ENCODE peak calls at places on chromosome 21, in nine cellular contexts. W is heart left ventricle, C is stomach, K is A549, M is body of pancreas, G is GM12892, S is IMR-90, Y is sigmoid colon, F is lower leg skin. I is an unnamed sample.

GRCh38 chr21:38956791-38957571 is 151.3 kb downstream of the ETS2 start:
- DNase-seq in W (no peak), C (peak; percentile 61), K (no peak), M (peak; percentile 23), G (no peak), S (peak; percentile 40), Y (no peak), F (no peak), I (no peak)

GRCh38 chr21:27817061-27817460 is 850.2 kb upstream of the ADAMTS5 start:
- DNase-seq in W (no peak), C (no peak), K (no peak), M (no peak), G (no peak), S (no peak), Y (no peak), F (no peak), I (no peak)

GRCh38 chr21:42003051-42003461 is 7.1 kb downstream of the ZBTB21 start:
- DNase-seq in W (no peak), C (no peak), K (no peak), M (no peak), G (no peak), S (peak; percentile 76), Y (no peak), F (no peak), I (no peak)

GRCh38 chr21:36661511-36662309 is 37.2 kb upstream of the SIM2 start:
- DNase-seq in W (peak; percentile 17), C (peak; percentile 40), K (peak; percentile 19), M (peak; percentile 50), G (no peak), S (peak; percentile 48), Y (no peak), F (no peak), I (no peak)

GRCh38 chr21:41167348-41168342 is at the start of gene BACE2:
- DNase-seq in W (peak; percentile 88), C (peak; percentile 86), K (peak; percentile 31), M (peak; percentile 87), G (peak; percentile 45), S (peak; percentile 68), Y (peak; percentile 93), F (peak; percentile 96), I (peak; percentile 80)

GRCh38 chr21:41878831-41879189 is 334 bp downstream of the PRDM15 start:
- DNase-seq in W (peak; percentile 85), C (peak; percentile 83), K (peak; percentile 56), M (peak; percentile 84), G (peak; percentile 77), S (peak; percentile 81), Y (peak; percentile 90), F (peak; percentile 95), I (peak; percentile 97)

GRCh38 chr21:38652396-38652795 is 153.3 kb upstream of the ETS2 start:
- DNase-seq in W (no peak), C (no peak), K (no peak), M (no peak), G (no peak), S (no peak), Y (no peak), F (no peak), I (no peak)

GRCh38 chr21:17334478-17334877 is 178.4 kb upstream of the CXADR start:
- DNase-seq in W (no peak), C (no peak), K (no peak), M (no peak), G (no peak), S (no peak), Y (no peak), F (no peak), I (no peak)

GRCh38 chr21:36120304-36120902 is 14.5 kb upstream of the CBR3 start:
- DNase-seq in W (peak; percentile 39), C (no peak), K (no peak), M (peak; percentile 26), G (no peak), S (peak; percentile 8), Y (peak; percentile 79), F (peak; percentile 92), I (no peak)

GRCh38 chr21:25283720-25284119 is 323.6 kb downstream of the MRPL39 start:
- DNase-seq in W (no peak), C (no peak), K (no peak), M (no peak), G (no peak), S (peak; percentile 56), Y (no peak), F (no peak), I (peak; percentile 8)

GRCh38 chr21:15797577-15798363 is 68.0 kb downstream of the USP25 start:
- DNase-seq in W (no peak), C (no peak), K (no peak), M (no peak), G (no peak), S (no peak), Y (no peak), F (no peak), I (no peak)

GRCh38 chr21:46055863-46056281 is 42.0 kb upstream of the COL6A2 start:
- DNase-seq in W (no peak), C (no peak), K (no peak), M (no peak), G (no peak), S (peak; percentile 50), Y (peak; percentile 91), F (peak; percentile 85), I (no peak)

GRCh38 chr21:19510653-19511052 is 1107.1 kb upstream of the TMPRSS15 start:
- DNase-seq in W (no peak), C (no peak), K (no peak), M (no peak), G (no peak), S (no peak), Y (no peak), F (no peak), I (no peak)

GRCh38 chr21:36005018-36005417 is 55.3 kb downstream of the SETD4 start:
- DNase-seq in W (no peak), C (no peak), K (no peak), M (no peak), G (no peak), S (peak; percentile 42), Y (peak; percentile 93), F (peak; percentile 88), I (no peak)

GRCh38 chr21:36166705-36167104 is 10.1 kb downstream of the DOP1B start:
- DNase-seq in W (no peak), C (no peak), K (no peak), M (no peak), G (no peak), S (no peak), Y (no peak), F (no peak), I (no peak)

GRCh38 chr21:19771881-19772280 is 1226.3 kb upstream of the NCAM2 start:
- DNase-seq in W (no peak), C (no peak), K (no peak), M (no peak), G (no peak), S (no peak), Y (no peak), F (no peak), I (no peak)

GRCh38 chr21:31656199-31657095 is 3.0 kb upstream of the SOD1 start:
- DNase-seq in W (no peak), C (no peak), K (no peak), M (no peak), G (no peak), S (peak; percentile 47), Y (no peak), F (no peak), I (no peak)
- TF ChIP-seq POLR2A in W (no peak), C (no peak), K (no peak), M (no peak), G (no peak), S (no peak), Y (no peak), F (no peak), I (no peak)

DNA sequence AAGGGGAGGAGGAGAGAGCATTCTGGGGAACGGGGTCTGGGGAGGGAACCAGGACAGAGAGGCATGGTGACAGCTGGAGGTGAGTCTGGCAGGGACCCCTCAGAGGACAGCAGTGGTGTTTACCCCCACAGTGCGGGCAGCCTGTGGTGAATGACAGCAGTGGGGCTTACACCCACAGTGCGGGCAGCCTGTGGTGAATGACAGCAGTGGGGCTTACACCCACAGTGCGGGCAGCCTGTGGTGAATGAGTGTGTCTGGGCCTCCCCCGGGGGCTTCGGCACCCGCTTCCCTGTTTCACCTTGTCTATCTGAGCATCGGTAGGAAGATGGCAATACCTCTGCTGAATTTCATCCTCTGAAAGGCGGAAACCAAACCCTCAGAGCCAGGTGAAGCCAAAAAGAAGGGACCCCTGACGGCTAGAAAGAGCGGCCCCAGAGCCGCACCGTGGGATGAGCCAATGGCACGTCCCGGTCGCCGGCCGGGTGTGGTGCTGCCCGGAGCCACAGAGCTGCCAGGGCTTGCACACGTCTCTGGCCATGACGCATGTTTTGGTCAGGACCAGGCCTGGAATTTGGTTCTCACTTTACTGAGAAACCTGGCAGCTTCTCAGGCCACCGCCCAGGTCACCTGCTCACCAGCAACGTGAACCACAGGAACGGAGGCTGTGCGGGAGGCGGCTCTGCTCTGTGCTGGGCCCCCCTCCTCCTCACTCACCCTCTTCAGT is 54.1 kb downstream of the SIK1 start:
- DNase-seq in W (no peak), C (peak; percentile 78), K (no peak), M (peak; percentile 24), G (no peak), S (no peak), Y (no peak), F (no peak), I (no peak)
- TF ChIP-seq POLR2A in W (no peak), C (no peak), K (no peak), M (no peak), G (no peak), S (no peak), Y (no peak), F (no peak), I (no peak)

DNA sequence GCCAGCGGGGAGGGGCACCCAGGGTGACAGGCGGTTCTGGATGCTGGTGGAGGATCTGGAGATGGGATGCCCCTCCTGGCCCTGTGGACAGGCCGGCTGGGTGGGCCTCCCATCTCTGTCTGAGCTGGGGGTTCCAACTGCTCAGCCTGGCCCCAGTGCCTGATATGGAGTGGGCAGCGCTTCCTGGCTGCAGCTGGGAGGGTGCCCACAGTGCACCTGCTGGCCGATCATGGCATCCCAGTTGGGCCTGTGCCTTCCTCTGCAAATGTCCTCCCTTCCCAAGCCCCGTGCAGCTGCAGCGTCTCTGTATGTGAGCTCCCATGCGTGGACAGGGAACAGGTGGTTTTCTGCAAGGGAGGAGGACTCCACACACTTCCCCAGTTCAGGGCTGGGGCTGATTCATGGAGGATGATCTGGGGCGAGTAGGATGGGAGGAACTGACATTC is 2.1 kb downstream of the PFKL start:
- DNase-seq in W (no peak), C (peak; percentile 59), K (no peak), M (peak; percentile 62), G (no peak), S (no peak), Y (no peak), F (no peak), I (no peak)
- TF ChIP-seq POLR2A in W (no peak), C (no peak), K (no peak), M (no peak), G (no peak), S (no peak), Y (no peak), F (no peak), I (peak; percentile 17)

DNA sequence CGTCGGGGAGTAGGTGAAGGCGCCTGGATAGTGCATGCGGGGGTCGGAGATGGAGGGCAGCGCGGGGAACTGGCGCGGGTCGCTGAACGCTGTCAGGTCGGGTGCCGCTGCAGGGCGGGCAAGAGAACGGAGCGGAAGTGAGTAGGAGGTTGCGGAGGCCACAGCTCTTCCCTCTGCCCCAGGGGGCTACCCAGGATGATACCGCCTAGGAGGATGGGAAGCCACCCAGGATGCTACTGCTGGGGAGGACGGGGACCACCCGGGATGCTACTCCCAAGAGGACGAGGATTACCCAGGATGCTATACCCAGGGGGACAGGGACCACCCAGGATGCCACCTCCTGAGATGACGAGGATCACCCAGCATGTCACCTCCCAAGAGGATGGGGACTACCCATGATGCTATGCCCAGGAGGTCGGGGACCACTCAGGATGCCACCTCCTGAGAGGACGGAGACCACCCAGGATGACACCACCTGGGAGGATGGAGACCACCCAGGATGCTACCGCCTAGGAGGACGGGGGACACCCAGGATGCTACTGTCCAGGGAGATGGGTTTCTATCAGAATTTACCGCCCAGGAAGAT is 123.8 kb downstream of the CLIC6 start:
- DNase-seq in W (no peak), C (no peak), K (no peak), M (no peak), G (no peak), S (no peak), Y (no peak), F (no peak), I (no peak)
- TF ChIP-seq POLR2A in W (no peak), C (no peak), K (no peak), M (no peak), G (no peak), S (no peak), Y (no peak), F (no peak), I (no peak)

I was measured in H54.